ENCODE peak calls at places on chromosomes 4 and X, in six cellular contexts. Y, L, H, D, B and Z are unnamed samples.

GRCh38 chr4:20318011-20318898 is 66.5 kb downstream of the SLIT2 start:
- DNase-seq in Y (no peak), L (no peak), H (no peak), D (no peak), B (no peak), Z (no peak)

GRCh38 chrX:108139303-108139702 is 47.7 kb downstream of the ATG4A start:
- DNase-seq in Y (no peak), L (no peak), H (no peak), D (no peak), B (no peak), Z (peak; percentile 18)

GRCh38 chr4:10006236-10006603 is 15.1 kb downstream of the SLC2A9 start:
- DNase-seq in Y (peak; percentile 12), L (no peak), H (no peak), D (peak; percentile 75), B (no peak), Z (peak; percentile 64)

GRCh38 chr4:56910172-56910967 is 2.7 kb downstream of the REST start:
- DNase-seq in Y (no peak), L (no peak), H (no peak), D (no peak), B (no peak), Z (no peak)

GRCh38 chr4:184745747-184746531 is 12.0 kb upstream of the CENPU start:
- DNase-seq in Y (peak; percentile 60), L (peak; percentile 28), H (peak; percentile 80), D (peak; percentile 79), B (peak; percentile 66), Z (peak; percentile 67)

GRCh38 chr4:83252782-83253405 is 31.7 kb downstream of the COQ2 start:
- DNase-seq in Y (peak; percentile 67), L (no peak), H (peak; percentile 77), D (peak; percentile 55), B (peak; percentile 68), Z (peak; percentile 80)

GRCh38 chr4:18593297-18594002 is 571.9 kb upstream of the LCORL start:
- DNase-seq in Y (peak; percentile 59), L (peak; percentile 55), H (peak; percentile 45), D (peak; percentile 31), B (peak; percentile 34), Z (peak; percentile 78)

GRCh38 chrX:7996414-7996813 is 69.2 kb upstream of the PNPLA4 start:
- DNase-seq in Y (peak; percentile 26), L (no peak), H (peak; percentile 5), D (no peak), B (peak; percentile 14), Z (peak; percentile 52)

GRCh38 chrX:2485460-2485753 is 15.4 kb downstream of the DHRSX start:
- DNase-seq in Y (no peak), L (no peak), H (no peak), D (no peak), B (no peak), Z (no peak)

GRCh38 chr4:33975996-33976395 is 2268.3 kb downstream of the ARAP2 start:
- DNase-seq in Y (no peak), L (no peak), H (no peak), D (no peak), B (no peak), Z (no peak)

GRCh38 chr4:110597582-110597981 is 25.3 kb downstream of the PITX2 start:
- DNase-seq in Y (no peak), L (no peak), H (no peak), D (no peak), B (no peak), Z (no peak)

GRCh38 chr4:124095596-124095995 is 616.9 kb downstream of the ANKRD50 start:
- DNase-seq in Y (no peak), L (no peak), H (no peak), D (no peak), B (no peak), Z (no peak)

GRCh38 chr4:185424905-185425599 is 712 bp downstream of the UFSP2 start:
- DNase-seq in Y (peak; percentile 13), L (peak; percentile 49), H (peak; percentile 6), D (no peak), B (no peak), Z (no peak)

GRCh38 chr4:166165829-166166420 is 292.9 kb downstream of the TLL1 start:
- DNase-seq in Y (peak; percentile 76), L (no peak), H (peak; percentile 17), D (no peak), B (no peak), Z (peak; percentile 83)

GRCh38 chr4:77493829-77494551 is 111.6 kb upstream of the CXCL13 start:
- DNase-seq in Y (no peak), L (no peak), H (no peak), D (no peak), B (no peak), Z (no peak)

GRCh38 chr4:80189956-80190671 is 7.2 kb upstream of the PRDM8 start:
- DNase-seq in Y (no peak), L (no peak), H (no peak), D (no peak), B (no peak), Z (no peak)

GRCh38 chr4:1975880-1976279 is 32.9 kb downstream of the NELFA start:
- DNase-seq in Y (no peak), L (no peak), H (no peak), D (no peak), B (no peak), Z (no peak)

GRCh38 chrX:15336023-15336413 is 695 bp upstream of the PIGA start:
- DNase-seq in Y (peak; percentile 59), L (no peak), H (peak; percentile 53), D (no peak), B (peak; percentile 29), Z (peak; percentile 60)

GRCh38 chr4:73593631-73594241 is 26.5 kb downstream of the RASSF6 start:
- DNase-seq in Y (no peak), L (no peak), H (no peak), D (no peak), B (no peak), Z (peak; percentile 68)

GRCh38 chrX:40153335-40154221 is 55.8 kb upstream of the BCOR start:
- DNase-seq in Y (peak; percentile 52), L (peak; percentile 43), H (peak; percentile 65), D (no peak), B (peak; percentile 49), Z (peak; percentile 51)

GRCh38 chr4:114386637-114387233 is 211.9 kb upstream of the UGT8 start:
- DNase-seq in Y (peak; percentile 18), L (no peak), H (no peak), D (no peak), B (no peak), Z (peak; percentile 68)

GRCh38 chr4:146340798-146341197 is 126.5 kb downstream of the REELD1 start:
- DNase-seq in Y (no peak), L (no peak), H (no peak), D (no peak), B (no peak), Z (peak; percentile 46)

GRCh38 chr4:118884716-118885115 is 3.9 kb upstream of the SYNPO2 start:
- DNase-seq in Y (no peak), L (no peak), H (no peak), D (no peak), B (no peak), Z (no peak)

GRCh38 chr4:14853186-14853946 is 148.9 kb upstream of the CPEB2 start:
- DNase-seq in Y (peak; percentile 70), L (no peak), H (no peak), D (no peak), B (no peak), Z (no peak)

GRCh38 chr4:4838602-4839470 is 20.6 kb upstream of the MSX1 start:
- DNase-seq in Y (no peak), L (no peak), H (no peak), D (no peak), B (no peak), Z (no peak)

GRCh38 chr4:108116423-108117168 is 52.1 kb downstream of the LEF1 start:
- DNase-seq in Y (no peak), L (no peak), H (peak; percentile 38), D (no peak), B (peak; percentile 26), Z (no peak)

GRCh38 chr4:111652206-111652605 is 493.0 kb upstream of the FAM241A start:
- DNase-seq in Y (no peak), L (no peak), H (no peak), D (no peak), B (no peak), Z (no peak)